ENCODE peak calls at places on chromosomes 5 and 9, in seven cellular contexts. T, N, J, O, Z, U and C are unnamed samples.

GRCh38 chr5:165573445-165573844 is 2068.0 kb downstream of the MAT2B start:
- DNase-seq in Z (no peak), N (no peak), U (no peak), T (no peak), J (no peak), O (no peak), C (no peak)

GRCh38 chr9:13674926-13675637 is 395.6 kb upstream of the MPDZ start:
- DNase-seq in J (no peak), N (no peak), T (no peak), O (no peak), U (no peak), Z (no peak), C (no peak)

GRCh38 chr5:61951295-61951694 is 354.7 kb upstream of the KIF2A start:
- DNase-seq in N (no peak), J (no peak), Z (no peak), O (no peak), T (no peak), U (no peak), C (no peak)

GRCh38 chr5:81006955-81007636 is 46.9 kb downstream of the RASGRF2 start:
- DNase-seq in J (no peak), U (no peak), T (no peak), O (no peak), Z (peak), N (peak), C (no peak)

GRCh38 chr5:170632266-170632984 is 128.6 kb downstream of the KCNIP1 start:
- DNase-seq in O (no peak), N (no peak), Z (no peak), T (no peak), J (no peak), U (no peak), C (no peak)

GRCh38 chr5:72498284-72498683 is 8.9 kb downstream of the ZNF366 start:
- DNase-seq in O (no peak), Z (no peak), U (no peak), N (no peak), J (no peak), T (no peak), C (no peak)

GRCh38 chr9:109441296-109441695 is 56.8 kb downstream of the PTPN3 start:
- DNase-seq in J (no peak), U (no peak), N (no peak), T (no peak), Z (no peak), O (no peak), C (no peak)

GRCh38 chr9:130147910-130148309 is 24.3 kb upstream of the NCS1 start:
- DNase-seq in J (no peak), O (no peak), N (no peak), T (no peak), Z (no peak), U (no peak), C (no peak)

GRCh38 chr5:50856720-50857119 is 190.3 kb downstream of the PARP8 start:
- DNase-seq in J (no peak), N (no peak), Z (no peak), T (no peak), U (no peak), O (no peak), C (no peak)

GRCh38 chr9:131997779-131998178 is 81.9 kb downstream of the MED27 start:
- DNase-seq in Z (no peak), N (no peak), O (no peak), T (no peak), U (no peak), J (no peak), C (no peak)

GRCh38 chr9:34072868-34073590 is 24.3 kb upstream of the UBAP2 start:
- DNase-seq in T (no peak), O (no peak), J (no peak), Z (no peak), U (no peak), N (no peak), C (peak)

GRCh38 chr5:57650360-57651069 is 167.9 kb upstream of the ACTBL2 start:
- DNase-seq in Z (no peak), O (no peak), N (no peak), J (no peak), T (no peak), U (no peak), C (peak)

GRCh38 chr9:127178646-127179632 is 56.5 kb upstream of the ANGPTL2 start:
- DNase-seq in O (peak), U (no peak), Z (no peak), N (no peak), T (no peak), J (no peak), C (no peak)

GRCh38 chr9:14198049-14198448 is 115.9 kb downstream of the NFIB start:
- DNase-seq in N (no peak), O (no peak), T (no peak), J (no peak), U (no peak), Z (no peak), C (no peak)

GRCh38 chr9:125820100-125820804 is 73.1 kb downstream of the PBX3 start:
- DNase-seq in U (no peak), O (no peak), T (no peak), J (no peak), N (no peak), Z (no peak), C (no peak)

GRCh38 chr5:143564417-143564816 is 160.9 kb upstream of the NR3C1 start:
- DNase-seq in U (no peak), T (no peak), J (no peak), N (no peak), O (no peak), Z (no peak), C (no peak)